ENCODE peak calls at places on chromosomes 11 and 22, in four cellular contexts. G is GM12878, C is K562, U is H1. A is an unnamed sample.

GRCh38 chr11:73359341-73359740 is 16.9 kb upstream of the RELT start:
- DNase-seq in U (no peak), G (no peak), C (no peak), A (no peak)

GRCh38 chr11:1157645-1158591 is at the start of gene MUC5AC:
- DNase-seq in U (no peak), G (no peak), C (no peak), A (no peak)

GRCh38 chr22:44484618-44485017 is 13.4 kb downstream of the RTL6 start:
- DNase-seq in U (no peak), G (no peak), C (no peak), A (no peak)

GRCh38 chr22:49208768-49209252 is 618.9 kb downstream of the BRD1 start:
- DNase-seq in C (peak), G (no peak), U (no peak), A (no peak)

GRCh38 chr11:17343907-17344306 is 7.7 kb upstream of the NCR3LG1 start:
- DNase-seq in C (no peak), G (no peak), U (no peak), A (no peak)

GRCh38 chr22:41831383-41831782 is 1.5 kb upstream of the SREBF2 start:
- DNase-seq in C (no peak), G (no peak), U (no peak), A (no peak)

GRCh38 chr11:13012037-13012693 is 3.0 kb downstream of the RASSF10 start:
- DNase-seq in U (no peak), C (no peak), G (no peak), A (peak)

GRCh38 chr11:85827768-85828639 is 17.1 kb upstream of the SYTL2 start:
- DNase-seq in U (no peak), G (no peak), C (no peak), A (no peak)

GRCh38 chr11:90722552-90723190 is 499.8 kb upstream of the CHORDC1 start:
- DNase-seq in C (no peak), G (no peak), U (no peak), A (peak)

GRCh38 chr22:22576244-22576988 is 17.4 kb upstream of the PRAME start:
- DNase-seq in C (peak), U (no peak), G (no peak), A (peak)

GRCh38 chr11:96267001-96267489 is 76.0 kb downstream of the MAML2 start:
- DNase-seq in U (no peak), G (no peak), C (no peak), A (no peak)

GRCh38 chr11:96264364-96264763 is 78.6 kb downstream of the MAML2 start:
- DNase-seq in C (no peak), G (no peak), U (no peak), A (no peak)

GRCh38 chr11:96263361-96263763 is 79.6 kb downstream of the MAML2 start:
- DNase-seq in U (no peak), C (no peak), G (no peak), A (peak)

GRCh38 chr11:96265972-96266371 is 77.0 kb downstream of the MAML2 start:
- DNase-seq in C (no peak), G (no peak), U (no peak), A (no peak)

DNA sequence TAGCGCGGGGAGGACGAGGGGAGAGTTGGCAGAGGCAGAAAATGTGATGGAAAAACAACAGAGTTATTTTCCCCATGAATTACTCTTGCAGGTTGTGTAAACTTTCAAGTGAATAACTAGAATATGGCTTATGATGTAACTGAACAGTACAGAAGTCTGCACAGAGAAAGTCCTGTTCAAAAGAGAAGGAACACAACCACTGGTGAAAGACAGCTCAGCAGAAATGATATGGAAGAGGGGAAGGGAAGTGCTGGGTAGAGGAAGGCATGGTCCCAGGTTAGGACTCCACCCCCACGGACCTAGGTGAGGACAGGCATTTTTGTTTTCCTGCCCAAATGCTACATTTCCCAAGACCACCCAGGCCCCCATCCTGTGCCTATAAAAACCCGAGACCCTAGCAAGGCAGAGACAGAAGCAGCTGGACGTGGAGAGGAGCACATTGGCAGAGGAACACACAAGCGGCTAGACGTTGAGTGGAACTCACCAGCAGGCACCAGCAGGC is 77.7 kb downstream of the MAML2 start:
- DNase-seq in G (no peak), U (no peak), C (no peak), A (no peak)
- TF ChIP-seq HDAC6 in G (no peak), U (no peak), C (no peak), A (no peak)

GRCh38 chr22:25488244-25489020 is 76.0 kb upstream of the GRK3 start:
- DNase-seq in U (no peak), G (peak), C (no peak), A (peak)
- TF ChIP-seq HDAC2 in U (no peak), G (no peak), C (no peak), A (no peak)

GRCh38 chr22:36442506-36443197 is 38.8 kb downstream of the TXN2 start:
- DNase-seq in G (no peak), C (no peak), U (no peak), A (no peak)
- TF ChIP-seq MAX in G (no peak), C (no peak), U (no peak), A (no peak)

DNA sequence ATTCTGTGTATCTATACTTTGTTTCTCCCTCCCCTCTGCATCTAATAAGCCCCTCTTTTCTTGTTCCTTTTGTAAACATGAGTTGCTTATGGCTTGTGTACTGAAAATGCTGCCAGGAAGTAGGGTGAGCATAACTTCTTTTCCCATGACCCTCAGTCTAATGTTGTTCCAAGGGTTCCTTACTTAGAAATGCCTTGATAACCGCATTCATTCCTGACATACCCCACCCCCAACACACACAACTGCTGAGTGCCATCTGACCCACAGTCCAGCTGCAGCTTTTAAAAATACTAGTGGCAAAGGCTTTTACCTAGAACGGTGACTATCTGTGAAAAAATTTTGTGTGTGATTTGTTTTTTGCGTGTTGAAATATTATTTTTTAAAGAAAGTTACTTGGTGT is 52.5 kb downstream of the ARHGAP42 start:
- DNase-seq in U (no peak), C (no peak), G (no peak), A (peak)
- TF ChIP-seq HDAC6 in U (no peak), C (no peak), G (no peak), A (no peak)

GRCh38 chr11:117663389-117663788 is 133.6 kb downstream of the DSCAML1 start:
- DNase-seq in C (no peak), U (no peak), G (no peak), A (no peak)
- TF ChIP-seq HDAC2 in C (no peak), U (no peak), G (no peak), A (no peak)

GRCh38 chr11:27213232-27213660 is 149.8 kb downstream of the CCDC34 start:
- DNase-seq in U (no peak), C (no peak), G (peak), A (no peak)
- TF ChIP-seq MAX in U (no peak), C (no peak), G (no peak), A (no peak)

DNA sequence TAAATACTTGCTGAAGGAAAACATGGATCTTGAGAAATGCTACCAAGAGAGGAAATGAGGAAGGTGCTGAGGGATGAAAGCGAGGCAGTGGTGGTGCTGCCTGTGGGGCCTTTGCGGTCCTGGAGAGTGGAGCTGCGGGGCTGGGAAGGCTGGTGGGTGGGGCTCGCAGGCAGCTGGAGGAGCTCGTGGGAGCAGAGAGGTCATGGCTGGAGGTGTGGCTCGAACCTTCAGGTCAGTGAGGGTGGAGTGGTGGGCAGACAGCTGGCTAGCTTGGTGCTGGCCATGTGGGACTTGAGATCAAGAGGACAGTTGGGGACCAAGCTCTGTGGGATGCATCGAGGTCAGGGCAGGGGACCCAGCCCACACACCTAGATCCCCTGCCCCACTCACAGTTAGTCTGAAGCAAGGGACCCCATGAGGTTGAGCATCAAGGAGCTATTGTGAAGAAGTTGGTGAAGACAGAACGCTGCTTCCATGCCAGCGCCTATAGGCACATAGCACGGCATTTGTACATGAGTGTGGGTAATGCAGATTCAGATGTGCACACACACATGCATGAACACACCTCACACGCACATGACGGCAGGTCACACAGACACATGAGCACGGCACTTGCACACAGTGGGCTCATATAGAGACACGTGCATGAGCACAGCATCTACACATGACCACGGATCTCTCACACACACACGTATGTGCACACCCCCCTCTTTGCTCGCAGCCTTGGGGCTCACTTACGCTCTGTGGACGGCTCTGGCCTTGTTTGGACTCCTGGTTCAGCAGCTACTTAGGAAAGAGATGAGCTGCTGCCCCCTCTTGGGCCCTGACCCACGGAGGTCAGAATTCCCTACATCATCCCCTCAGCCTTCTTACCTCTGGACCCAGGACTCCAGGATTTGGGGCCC is 30.4 kb downstream of the SHANK3 start:
- DNase-seq in C (no peak), G (no peak), U (no peak), A (no peak)
- TF ChIP-seq HDAC6 in C (no peak), G (no peak), U (no peak), A (no peak)

A was measured in HepG2.